ENCODE peak calls at places on chromosomes 13 and 19, in four cellular contexts. H is transverse colon, F is spleen, J is lower leg skin. U is an unnamed sample.

GRCh38 chr19:32373614-32374295 is 28.3 kb downstream of the ZNF507 start:
- DNase-seq in H (peak; percentile 42), F (no peak), J (no peak), U (no peak)

GRCh38 chr13:94950303-94950702 is 238.0 kb upstream of the SOX21 start:
- DNase-seq in H (no peak), J (no peak), F (no peak), U (no peak)

GRCh38 chr13:31149604-31150003 is 12.1 kb downstream of the HSPH1 start:
- DNase-seq in F (no peak), J (no peak), H (no peak), U (no peak)

GRCh38 chr19:30637926-30638325 is 265.7 kb downstream of the ZNF536 start:
- DNase-seq in F (no peak), J (no peak), H (no peak), U (no peak)

GRCh38 chr19:48934837-48935236 is 1.3 kb downstream of the DHDH start:
- DNase-seq in F (no peak), H (no peak), J (no peak), U (no peak)

GRCh38 chr13:35882722-35883497 is 248.3 kb downstream of the DCLK1 start:
- DNase-seq in H (no peak), F (no peak), J (no peak), U (no peak)

GRCh38 chr19:34265221-34265650 is 10.9 kb downstream of the GARRE1 start:
- DNase-seq in H (no peak), J (peak; percentile 86), F (no peak), U (no peak)

GRCh38 chr19:2906631-2907195 is 6.0 kb downstream of the ZNF57 start:
- DNase-seq in J (peak; percentile 76), H (no peak), F (no peak), U (no peak)

GRCh38 chr19:20078696-20079095 is 896 bp downstream of the ZNF90 start:
- DNase-seq in F (peak; percentile 74), J (peak; percentile 85), H (peak; percentile 31), U (no peak)

GRCh38 chr19:31586282-31586681 is 237.0 kb upstream of the TSHZ3 start:
- DNase-seq in F (no peak), H (no peak), J (no peak), U (no peak)

GRCh38 chr13:100646030-100646673 is 28.4 kb downstream of the TMTC4 start:
- DNase-seq in H (no peak), F (no peak), J (no peak), U (no peak)

GRCh38 chr13:113951246-113951999 is 22.5 kb downstream of the C13orf46 start:
- DNase-seq in F (peak; percentile 93), H (peak; percentile 91), J (peak; percentile 97), U (peak; percentile 20)

GRCh38 chr13:104737713-104738112 is 1671.5 kb upstream of the SLC10A2 start:
- DNase-seq in F (no peak), H (no peak), J (no peak), U (no peak)

GRCh38 chr19:3986260-3987041 is 1.2 kb upstream of the EEF2 start:
- DNase-seq in J (no peak), H (peak; percentile 70), F (no peak), U (no peak)

GRCh38 chr19:3985643-3986259 is 488 bp upstream of the EEF2 start:
- DNase-seq in H (no peak), J (no peak), F (no peak), U (no peak)

GRCh38 chr19:3990815-3991117 is 5.5 kb upstream of the EEF2 start:
- DNase-seq in J (no peak), H (no peak), F (no peak), U (no peak)

GRCh38 chr19:3984908-3985642 is at the start of gene EEF2:
- DNase-seq in F (peak; percentile 96), H (peak; percentile 92), J (peak; percentile 98), U (peak; percentile 35)

GRCh38 chr19:3987619-3988371 is 2.5 kb upstream of the EEF2 start:
- DNase-seq in J (peak; percentile 94), F (peak; percentile 96), H (peak; percentile 93), U (no peak)
- H3K4me3 ChIP-seq in J (no peak overlapping the region), F (peak overlapping the region; percentile 70), H (peak overlapping the region; percentile 31), U (no peak overlapping the region)

GRCh38 chr19:40283414-40284250 is 1.5 kb downstream of the AKT2 start:
- DNase-seq in F (peak; percentile 59), J (no peak), H (no peak), U (no peak)
- TF ChIP-seq POLR2A in F (no peak), J (no peak), H (no peak), U (no peak)

GRCh38 chr13:97222934-97223710 is 989 bp downstream of the MBNL2 start:
- DNase-seq in J (no peak), H (no peak), F (no peak), U (no peak)

GRCh38 chr13:97221046-97221445 is 1.1 kb upstream of the MBNL2 start:
- DNase-seq in J (no peak), H (no peak), F (no peak), U (no peak)

GRCh38 chr13:97221989-97222700 is at the start of gene MBNL2:
- DNase-seq in J (peak; percentile 98), H (peak; percentile 94), F (peak; percentile 96), U (peak; percentile 39)

GRCh38 chr13:97220151-97220900 is 1.8 kb upstream of the MBNL2 start:
- DNase-seq in J (no peak), F (no peak), H (no peak), U (no peak)

DNA sequence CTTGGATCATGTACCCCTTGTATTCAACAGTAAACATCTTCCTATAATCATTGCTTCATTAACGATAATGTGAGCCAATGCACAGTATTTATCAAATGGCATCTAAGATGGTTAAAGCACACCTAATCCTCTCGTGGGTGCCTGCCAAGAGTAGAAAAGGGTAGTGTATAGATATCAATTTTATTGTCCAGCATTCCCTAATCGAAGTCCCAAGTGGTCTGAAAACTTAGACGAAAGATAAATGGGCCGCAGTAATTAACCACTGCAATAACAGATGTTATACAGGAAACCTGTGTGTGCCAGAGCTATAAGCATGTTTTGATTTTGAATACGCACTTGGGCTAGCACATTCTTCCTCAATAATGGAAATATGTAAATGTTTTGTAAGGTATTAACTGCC is 642 bp upstream of the MBNL2 start:
- DNase-seq in J (no peak), H (no peak), F (no peak), U (no peak)
- H3K4me3 ChIP-seq in J (no peak overlapping the region), H (peak overlapping the region; percentile 79), F (peak overlapping the region; percentile 60), U (peak overlapping the region; percentile 60)

GRCh38 chr13:80742027-80742426 is 401.1 kb upstream of the SPRY2 start:
- DNase-seq in H (no peak), F (no peak), J (no peak), U (no peak)
- TF ChIP-seq POLR2A in H (no peak), F (no peak), J (no peak), U (no peak)

GRCh38 chr13:25095862-25096453 is at the start of gene PABPC3:
- DNase-seq in J (no peak), H (no peak), F (no peak), U (no peak)
- H3K4me3 ChIP-seq in J (no peak within 1 kb of the TSS), H (peak within 1 kb of the TSS; percentile 7), F (no peak within 1 kb of the TSS), U (peak within 1 kb of the TSS; percentile 47)

GRCh38 chr19:55090564-55090963 is 14.9 kb downstream of the EPS8L1 start:
- DNase-seq in F (peak; percentile 71), H (no peak), J (no peak), U (no peak)

GRCh38 chr19:55087542-55087935 is 11.9 kb downstream of the EPS8L1 start:
- DNase-seq in J (no peak), F (no peak), H (no peak), U (no peak)

GRCh38 chr19:55088543-55089265 is 13.0 kb downstream of the EPS8L1 start:
- DNase-seq in J (peak; percentile 95), H (peak; percentile 82), F (peak; percentile 87), U (no peak)

GRCh38 chr19:55088021-55088451 is 12.4 kb downstream of the EPS8L1 start:
- DNase-seq in H (no peak), J (no peak), F (no peak), U (no peak)

DNA sequence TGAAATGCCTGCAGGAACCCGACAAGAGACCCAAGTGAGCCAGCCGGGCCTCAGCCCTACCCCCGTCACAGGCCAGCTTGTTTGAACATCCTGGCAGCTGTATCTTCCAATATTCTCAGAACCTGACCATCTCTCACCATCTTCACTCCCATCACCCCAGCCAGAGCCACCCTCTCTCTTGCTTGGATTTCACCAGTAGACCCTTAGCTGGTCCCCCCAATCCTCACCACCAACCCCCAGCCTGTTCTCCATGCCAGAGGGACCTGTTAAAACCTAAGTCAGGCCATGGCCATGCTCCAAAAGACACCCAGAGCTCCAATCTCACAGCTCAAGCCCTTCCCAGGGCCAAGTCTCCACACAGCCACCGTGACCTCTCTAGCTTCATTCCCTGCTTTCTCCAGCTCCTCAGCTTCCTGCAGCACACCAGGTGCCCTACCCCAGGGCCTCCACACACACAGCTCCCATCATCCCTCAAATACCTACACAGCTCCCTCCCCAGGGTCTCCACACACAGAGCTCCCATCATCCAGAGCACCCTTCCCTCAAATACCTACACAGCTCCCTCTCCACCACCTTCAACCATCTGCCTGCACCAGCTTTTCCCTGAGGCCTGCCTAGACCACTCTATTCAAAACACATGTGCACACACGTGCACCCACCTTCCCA is 13.7 kb downstream of the EPS8L1 start:
- DNase-seq in J (no peak), F (no peak), H (no peak), U (no peak)
- TF ChIP-seq POLR2A in J (no peak), F (no peak), H (no peak), U (no peak)

DNA sequence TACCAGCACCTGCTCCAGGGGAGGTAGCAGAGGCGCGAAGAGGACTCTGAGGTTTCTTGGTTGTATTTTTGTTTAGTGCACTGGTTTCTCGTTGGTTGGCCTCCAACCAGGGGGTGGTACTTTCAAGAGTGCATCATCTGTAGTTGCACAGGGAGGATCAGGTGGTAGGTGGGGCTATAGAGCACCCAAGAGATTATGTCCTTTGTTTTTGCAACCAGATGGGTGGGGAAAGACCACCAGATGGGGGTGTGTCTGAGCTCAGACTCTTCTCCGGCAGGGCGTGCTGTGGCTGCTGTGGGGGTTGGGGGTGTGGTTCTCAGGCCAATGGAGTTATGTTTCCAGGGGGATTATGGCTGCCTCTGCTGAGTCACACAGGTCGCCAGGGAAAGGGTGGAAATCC is 254.4 kb upstream of the KLF12 start:
- DNase-seq in J (no peak), H (no peak), F (no peak), U (no peak)
- H3K4me3 ChIP-seq in J (no peak overlapping the region), H (no peak overlapping the region), F (no peak overlapping the region), U (no peak overlapping the region)

U was measured in esophagus squamous epithelium.